ENCODE peak calls at places on chromosome 2, in five cellular contexts. S is endodermal cell, E is prostate gland, Z is suprapubic skin, T is kidney epithelial cell. W is an unnamed sample. For H3K27me3, the result is how much of the 10 kb centered on the place peaks cover.

GRCh38 chr2:42035241-42035640 is 12.6 kb upstream of the PKDCC start:
- DNase-seq in S (peak), E (no peak), Z (no peak), T (no peak), W (no peak)

GRCh38 chr2:58512878-58513277 is 271.8 kb upstream of the FANCL start:
- DNase-seq in S (no peak), E (no peak), Z (no peak), T (no peak), W (no peak)

GRCh38 chr2:228516019-228516418 is 334.5 kb upstream of the SPHKAP start:
- DNase-seq in S (no peak), E (no peak), Z (no peak), T (no peak), W (no peak)

GRCh38 chr2:219186754-219187456 is 8.8 kb downstream of the RETREG2 start:
- DNase-seq in S (no peak), E (no peak), Z (peak), T (no peak), W (no peak)

GRCh38 chr2:218897394-218898108 is 16.9 kb downstream of the WNT10A start:
- DNase-seq in S (peak), E (no peak), Z (no peak), T (no peak), W (no peak)

GRCh38 chr2:181364492-181365175 is 92.6 kb upstream of the ITGA4 start:
- DNase-seq in S (no peak), E (no peak), Z (no peak), T (no peak), W (no peak)

GRCh38 chr2:54534191-54534590 is 78.1 kb downstream of the SPTBN1 start:
- DNase-seq in S (no peak), E (no peak), Z (no peak), T (no peak), W (peak)

GRCh38 chr2:205636549-205636948 is 45.8 kb upstream of the NRP2 start:
- DNase-seq in S (no peak), E (no peak), Z (no peak), T (no peak), W (no peak)

GRCh38 chr2:201414099-201415023 is 36.9 kb downstream of the TRAK2 start:
- DNase-seq in S (no peak), E (no peak), Z (no peak), T (no peak), W (no peak)

GRCh38 chr2:102724016-102724490 is 37.8 kb upstream of the TMEM182 start:
- DNase-seq in S (no peak), E (no peak), Z (no peak), T (no peak), W (no peak)

GRCh38 chr2:11355194-11356053 is 11.0 kb upstream of the ROCK2 start:
- DNase-seq in S (no peak), E (no peak), Z (no peak), T (no peak), W (no peak)

GRCh38 chr2:172564376-172564775 is 8.5 kb downstream of the PDK1 start:
- DNase-seq in S (no peak), E (no peak), Z (no peak), T (no peak), W (no peak)

GRCh38 chr2:161146996-161147395 is 13.2 kb upstream of the TANK start:
- DNase-seq in S (no peak), E (no peak), Z (no peak), T (no peak), W (no peak)

GRCh38 chr2:86301010-86301409 is 36.4 kb downstream of the REEP1 start:
- DNase-seq in S (no peak), E (no peak), Z (no peak), T (no peak), W (no peak)

GRCh38 chr2:158671381-158672245 is 123.5 kb upstream of the DAPL1 start:
- DNase-seq in S (no peak), E (no peak), Z (no peak), T (no peak), W (no peak)

GRCh38 chr2:75464348-75464946 is 96.3 kb downstream of the EVA1A start:
- DNase-seq in S (peak), E (no peak), Z (no peak), T (no peak), W (no peak)

GRCh38 chr2:113136828-113137775 is 9.7 kb downstream of the IL1RN start:
- DNase-seq in S (peak), E (peak), Z (no peak), T (no peak), W (peak)

GRCh38 chr2:62472321-62472720 is 33.7 kb downstream of the TMEM17 start:
- DNase-seq in S (no peak), E (no peak), Z (no peak), T (no peak), W (no peak)

GRCh38 chr2:230903251-230904150 is 21.5 kb downstream of the GPR55 start:
- DNase-seq in S (peak), E (no peak), Z (no peak), T (no peak), W (no peak)

GRCh38 chr2:171482877-171483276 is 39.4 kb upstream of the CYBRD1 start:
- DNase-seq in S (peak), E (no peak), Z (no peak), T (no peak), W (no peak)

GRCh38 chr2:26034597-26035067 is 748 bp downstream of the RAB10 start:
- DNase-seq in S (no peak), E (peak), Z (no peak), T (no peak), W (no peak)

GRCh38 chr2:132589060-132589765 is 80.8 kb downstream of the LYPD1 start:
- DNase-seq in S (no peak), E (no peak), Z (no peak), T (no peak), W (no peak)

GRCh38 chr2:26845021-26845420 is 2.9 kb upstream of the DPYSL5 start:
- DNase-seq in S (no peak), E (no peak), Z (no peak), T (no peak), W (no peak)

DNA sequence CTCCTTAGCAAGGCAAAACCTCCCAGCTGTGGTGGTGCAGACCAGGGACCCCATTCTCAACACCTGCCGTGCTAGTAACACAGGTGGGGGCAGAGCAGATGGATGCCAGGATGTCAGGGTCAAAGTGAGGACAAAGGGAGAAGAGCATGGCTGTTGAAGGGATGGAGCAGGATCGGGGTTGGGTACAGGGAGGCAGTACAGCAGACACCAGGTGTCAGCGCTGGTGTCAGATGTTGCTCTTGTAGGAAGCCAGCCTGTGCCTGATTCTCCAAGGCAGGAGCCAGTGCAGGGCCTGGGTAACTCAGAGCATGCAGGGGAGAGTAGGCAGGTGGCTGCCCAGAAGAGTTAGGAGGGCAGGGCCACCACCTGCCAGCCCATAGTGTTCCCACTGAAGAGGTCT is 222.1 kb upstream of the SPRED2 start:
- DNase-seq in S (no peak), E (no peak), Z (no peak), T (no peak), W (no peak)
- H3K27me3 ChIP-seq in S (under half), E (under half), Z (under half), T (under half), W (under half)

GRCh38 chr2:118844261-118845004 is 3.0 kb downstream of the EN1 start:
- DNase-seq in S (peak), E (no peak), Z (no peak), T (no peak), W (no peak)
- H3K27me3 ChIP-seq in S (half or more), E (half or more), Z (half or more), T (half or more), W (under half)

GRCh38 chr2:60424233-60424632 is 129.2 kb downstream of the BCL11A start:
- DNase-seq in S (no peak), E (no peak), Z (no peak), T (no peak), W (no peak)
- H3K27me3 ChIP-seq in S (under half), E (under half), Z (under half), T (under half), W (under half)

GRCh38 chr2:120740765-120741513 is 5.3 kb downstream of the GLI2 start:
- DNase-seq in S (peak), E (no peak), Z (no peak), T (no peak), W (peak)
- H3K27me3 ChIP-seq in S (under half), E (under half), Z (under half), T (under half), W (under half)

W was measured in HAP-1.